ENCODE peak calls at places on chromosomes 12 and 14, in four cellular contexts. P is SJSA1, K is uterus, H is GM23338. E is an unnamed sample.

GRCh38 chr12:3281588-3282150 is 204.5 kb downstream of the TSPAN9 start:
- DNase-seq in P (no peak), K (no peak), H (no peak), E (no peak)

GRCh38 chr12:104576980-104577925 is 120.5 kb downstream of the CHST11 start:
- DNase-seq in P (no peak), K (no peak), H (no peak), E (no peak)

GRCh38 chr12:49296034-49296835 is 1.3 kb downstream of the PRPH start:
- DNase-seq in P (no peak), K (no peak), H (peak; percentile 78), E (peak; percentile 73)

GRCh38 chr12:41743835-41744234 is 400.8 kb downstream of the GXYLT1 start:
- DNase-seq in P (no peak), K (no peak), H (no peak), E (no peak)

GRCh38 chr12:57627504-57628279 is 5.3 kb downstream of the B4GALNT1 start:
- DNase-seq in P (peak; percentile 98), K (peak; percentile 14), H (peak; percentile 50), E (peak; percentile 63)

GRCh38 chr14:36975834-36976233 is 196.6 kb downstream of the SLC25A21 start:
- DNase-seq in P (no peak), K (no peak), H (no peak), E (no peak)

GRCh38 chr12:76649091-76649490 is 89.5 kb upstream of the OSBPL8 start:
- DNase-seq in P (no peak), K (no peak), H (no peak), E (no peak)

GRCh38 chr12:83093426-83093825 is 406.7 kb downstream of the TMTC2 start:
- DNase-seq in P (no peak), K (no peak), H (no peak), E (no peak)

GRCh38 chr14:94387051-94388026 is 1.1 kb downstream of the SERPINA1 start:
- DNase-seq in P (no peak), K (no peak), H (no peak), E (no peak)

GRCh38 chr12:57940052-57940914 is 1.1 kb upstream of the ATP23 start:
- DNase-seq in P (no peak), K (no peak), H (no peak), E (no peak)

GRCh38 chr12:20917269-20917668 is 106.8 kb downstream of the SLCO1B3 start:
- DNase-seq in P (no peak), K (no peak), H (no peak), E (no peak)

GRCh38 chr14:89956294-89957009 is 725 bp downstream of the TDP1 start:
- DNase-seq in P (peak; percentile 91), K (peak; percentile 44), H (peak; percentile 78), E (peak; percentile 41)

GRCh38 chr12:75437564-75437963 is 43.0 kb upstream of the GLIPR1 start:
- DNase-seq in P (no peak), K (no peak), H (no peak), E (no peak)

GRCh38 chr12:27577688-27578087 is 53.7 kb downstream of the PPFIBP1 start:
- DNase-seq in P (no peak), K (no peak), H (no peak), E (no peak)

GRCh38 chr12:53626702-53627169 is 554 bp upstream of the ATF7 start:
- DNase-seq in P (no peak), K (no peak), H (no peak), E (no peak)
- H3K27ac ChIP-seq in P (no peak overlapping the region), K (peak overlapping the region; percentile 95), H (peak overlapping the region; percentile 64), E (peak overlapping the region; percentile 96)

GRCh38 chr12:14442221-14442881 is 76.9 kb downstream of the ATF7IP start:
- DNase-seq in P (no peak), K (no peak), H (no peak), E (no peak)

GRCh38 chr12:14443531-14443930 is 78.0 kb downstream of the ATF7IP start:
- DNase-seq in P (no peak), K (no peak), H (no peak), E (no peak)
- H3K4me3 ChIP-seq in P (no peak overlapping the region), K (no peak overlapping the region), H (no peak overlapping the region), E (no peak overlapping the region)

DNA sequence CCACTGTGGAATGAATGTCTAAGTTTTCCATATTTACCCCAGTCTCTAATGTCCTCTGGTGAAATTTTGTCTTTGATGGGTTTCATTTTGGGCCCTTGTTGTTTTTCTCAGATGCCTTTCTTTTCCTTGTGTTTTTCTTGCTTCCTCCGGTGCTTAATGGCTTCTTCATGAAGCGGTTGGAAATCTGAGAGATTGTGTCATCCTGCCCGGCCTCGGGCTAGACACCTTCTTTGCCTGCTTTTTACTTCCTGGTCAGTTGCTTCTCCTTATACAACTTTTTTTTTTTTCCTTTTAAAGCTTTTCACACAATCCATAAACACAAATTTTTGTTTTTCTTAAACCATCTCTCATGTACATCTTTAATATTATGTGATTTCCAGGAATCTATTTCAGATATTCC is 7.1 kb downstream of the ETV6 start:
- DNase-seq in P (no peak), K (no peak), H (no peak), E (no peak)
- H3K4me1 ChIP-seq in P (peaks cover 58% of the 10 kb centered on the region), K (peaks cover 6% of the 10 kb centered on the region), H (peaks cover 45% of the 10 kb centered on the region), E (peaks cover 75% of the 10 kb centered on the region)

DNA sequence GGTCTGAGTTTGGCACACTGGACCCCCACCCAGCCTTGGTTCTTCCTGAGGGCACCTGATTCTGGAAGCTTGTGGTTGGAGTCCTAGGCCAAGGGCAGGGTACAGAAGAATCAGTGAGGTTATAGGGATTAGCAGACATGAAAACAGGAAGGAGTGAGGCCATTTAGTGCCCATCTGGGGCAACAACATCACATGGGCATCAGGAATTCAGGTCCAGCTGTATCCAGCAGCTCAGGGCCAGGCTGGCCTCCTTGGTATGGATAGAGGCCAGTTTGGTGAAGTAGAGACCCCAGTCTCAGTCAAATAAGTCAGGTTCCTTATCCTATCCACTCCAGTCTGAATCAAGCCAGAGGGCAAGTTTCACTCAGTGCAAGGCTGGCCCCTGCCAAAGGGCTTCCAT is 36.2 kb downstream of the RASAL1 start:
- DNase-seq in P (no peak), K (no peak), H (no peak), E (no peak)
- H3K27ac ChIP-seq in P (no peak overlapping the region), K (no peak overlapping the region), H (no peak overlapping the region), E (no peak overlapping the region)

DNA sequence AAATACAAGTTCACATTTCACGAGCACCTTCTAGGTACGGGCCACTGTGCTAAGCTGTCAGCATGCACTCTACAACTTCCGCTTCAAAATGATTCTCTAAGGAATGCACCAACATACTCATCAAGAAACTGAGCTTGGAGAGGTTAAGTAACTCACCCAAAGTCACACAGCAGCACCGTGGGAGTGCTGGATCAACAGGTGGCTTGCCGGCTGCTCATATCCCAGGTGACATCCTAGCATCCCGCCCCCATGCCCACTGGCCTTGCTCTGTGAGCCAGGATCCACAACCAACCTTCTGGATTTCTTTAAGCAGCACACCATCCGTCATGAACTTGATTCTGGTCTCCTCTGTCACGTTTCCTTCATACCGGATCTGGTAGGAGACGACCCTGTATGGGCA is 16.7 kb downstream of the DHX37 start:
- DNase-seq in P (no peak), K (no peak), H (no peak), E (no peak)
- H3K4me3 ChIP-seq in P (no peak overlapping the region), K (no peak overlapping the region), H (no peak overlapping the region), E (no peak overlapping the region)

GRCh38 chr12:118830251-118830650 is 151.1 kb upstream of the SRRM4 start:
- DNase-seq in P (no peak), K (no peak), H (no peak), E (no peak)

GRCh38 chr12:118821386-118821928 is 159.9 kb upstream of the SRRM4 start:
- DNase-seq in P (no peak), K (no peak), H (peak; percentile 54), E (no peak)

GRCh38 chr12:118827047-118827446 is 154.3 kb upstream of the SRRM4 start:
- DNase-seq in P (no peak), K (no peak), H (no peak), E (no peak)
- H3K4me1 ChIP-seq in P (no peaks in the 10 kb centered on the region), K (no peaks in the 10 kb centered on the region), H (no peaks in the 10 kb centered on the region), E (no peaks in the 10 kb centered on the region)

E was measured in heart left ventricle.